ENCODE peak calls at places on chromosomes 6 and 20, in six cellular contexts. I is GOT3; K is heart left ventricle; L is activated CD4-positive, alpha-beta T cell treated with anti-CD3 and anti-CD28 coated beads, Interleukin-2, amount 50 U/mL, for 48 hours; X is NCI-H2171 treated with DMSO at 0.1 percent for 48 hours; P is upper lobe of left lung. S is an unnamed sample.

GRCh38 chr20:19211661-19212523 is 550 bp upstream of the SLC24A3 start:
- DNase-seq in I (no peak), K (peak; percentile 29), L (no peak), X (peak; percentile 77), P (peak; percentile 91), S (no peak)

GRCh38 chr6:34144581-34145160 is 1.2 kb downstream of the GRM4 start:
- DNase-seq in I (no peak), K (peak; percentile 18), L (no peak), X (no peak), P (no peak), S (no peak)

GRCh38 chr6:165573671-165574070 is 89.4 kb downstream of the PDE10A start:
- DNase-seq in I (no peak), K (peak; percentile 88), L (no peak), X (no peak), P (no peak), S (no peak)

GRCh38 chr6:7978736-7979135 is 68.1 kb upstream of the TXNDC5 start:
- DNase-seq in I (no peak), K (no peak), L (no peak), X (no peak), P (no peak), S (no peak)

GRCh38 chr6:154537486-154537885 is 27.0 kb upstream of the CNKSR3 start:
- DNase-seq in I (no peak), K (no peak), L (no peak), X (no peak), P (no peak), S (no peak)

GRCh38 chr6:35810831-35811698 is 5.9 kb downstream of the LHFPL5 start:
- DNase-seq in I (no peak), K (no peak), L (no peak), X (peak; percentile 93), P (no peak), S (no peak)

GRCh38 chr6:27593200-27593818 is 120.4 kb upstream of the ZNF184 start:
- DNase-seq in I (no peak), K (no peak), L (no peak), X (no peak), P (no peak), S (no peak)

GRCh38 chr6:166050559-166050958 is 117.1 kb downstream of the TBXT start:
- DNase-seq in I (no peak), K (no peak), L (no peak), X (no peak), P (no peak), S (no peak)

GRCh38 chr6:127902933-127903332 is 2.1 kb upstream of the THEMIS start:
- DNase-seq in I (no peak), K (no peak), L (no peak), X (peak; percentile 72), P (no peak), S (no peak)

GRCh38 chr6:160131636-160132296 is 10.2 kb downstream of the SLC22A1 start:
- DNase-seq in I (no peak), K (no peak), L (no peak), X (no peak), P (peak; percentile 42), S (no peak)

GRCh38 chr6:135325624-135326424 is 144.7 kb downstream of the MYB start:
- DNase-seq in I (no peak), K (no peak), L (no peak), X (no peak), P (no peak), S (no peak)

GRCh38 chr20:45798935-45799642 is 7.3 kb downstream of the DNTTIP1 start:
- DNase-seq in I (no peak), K (no peak), L (peak; percentile 73), X (peak; percentile 71), P (no peak), S (peak; percentile 74)

GRCh38 chr6:15475261-15475660 is 187.6 kb downstream of the DTNBP1 start:
- DNase-seq in I (no peak), K (no peak), L (no peak), X (peak; percentile 40), P (no peak), S (no peak)

GRCh38 chr20:7866279-7866678 is 74.0 kb downstream of the HAO1 start:
- DNase-seq in I (no peak), K (no peak), L (no peak), X (no peak), P (no peak), S (no peak)

GRCh38 chr6:90186637-90187361 is 109.8 kb downstream of the BACH2 start:
- DNase-seq in I (no peak), K (no peak), L (no peak), X (no peak), P (no peak), S (no peak)

GRCh38 chr6:27893059-27893835 is 18.9 kb downstream of the OR2B2 start:
- DNase-seq in I (peak; percentile 78), K (peak; percentile 72), L (peak; percentile 92), X (peak; percentile 99), P (peak; percentile 84), S (peak; percentile 95)

GRCh38 chr6:156869986-156870398 is 92.8 kb downstream of the ARID1B start:
- DNase-seq in I (no peak), K (no peak), L (no peak), X (no peak), P (no peak), S (no peak)

GRCh38 chr6:33987531-33988021 is 158.3 kb downstream of the GRM4 start:
- DNase-seq in I (no peak), K (no peak), L (no peak), X (peak; percentile 47), P (no peak), S (no peak)

GRCh38 chr20:1533059-1533458 is 24.4 kb downstream of the SIRPD start:
- DNase-seq in I (no peak), K (no peak), L (no peak), X (peak; percentile 48), P (no peak), S (no peak)

GRCh38 chr6:97160280-97160679 is 122.7 kb downstream of the MMS22L start:
- DNase-seq in I (no peak), K (no peak), L (no peak), X (no peak), P (no peak), S (no peak)

GRCh38 chr6:32196682-32197616 is 4.5 kb upstream of the GPSM3 start:
- DNase-seq in I (no peak), K (peak; percentile 67), L (no peak), X (no peak), P (peak; percentile 86), S (no peak)

GRCh38 chr6:169863149-169863525 is 111.7 kb downstream of the ERMARD start:
- DNase-seq in I (no peak), K (no peak), L (no peak), X (peak; percentile 38), P (no peak), S (no peak)

GRCh38 chr6:169454204-169454871 is 200.7 kb upstream of the THBS2 start:
- DNase-seq in I (no peak), K (no peak), L (no peak), X (no peak), P (no peak), S (no peak)

GRCh38 chr6:1986454-1987243 is 258.8 kb downstream of the GMDS start:
- DNase-seq in I (no peak), K (no peak), L (no peak), X (no peak), P (no peak), S (no peak)

GRCh38 chr20:32674362-32674789 is 635 bp upstream of the C20orf203 start:
- DNase-seq in I (no peak), K (no peak), L (peak; percentile 80), X (peak; percentile 56), P (no peak), S (peak; percentile 77)

GRCh38 chr6:157045831-157046454 is 268.8 kb downstream of the ARID1B start:
- DNase-seq in I (no peak), K (no peak), L (no peak), X (peak; percentile 60), P (no peak), S (no peak)

GRCh38 chr6:21831531-21832291 is 238.2 kb downstream of the SOX4 start:
- DNase-seq in I (no peak), K (no peak), L (no peak), X (no peak), P (no peak), S (no peak)

GRCh38 chr6:52573295-52573694 is 3.6 kb downstream of the TRAM2 start:
- DNase-seq in I (no peak), K (no peak), L (no peak), X (no peak), P (no peak), S (no peak)

GRCh38 chr6:43716099-43716498 is 28.5 kb upstream of the MRPS18A start:
- DNase-seq in I (no peak), K (no peak), L (no peak), X (peak; percentile 34), P (peak; percentile 86), S (no peak)

GRCh38 chr6:148693882-148694484 is 52.8 kb upstream of the UST start:
- DNase-seq in I (no peak), K (no peak), L (no peak), X (no peak), P (no peak), S (no peak)

GRCh38 chr6:170360476-170360875 is 53.9 kb downstream of the FAM120B start:
- DNase-seq in I (no peak), K (no peak), L (no peak), X (no peak), P (no peak), S (no peak)

GRCh38 chr6:148422085-148422484 is 79.4 kb downstream of the SASH1 start:
- DNase-seq in I (no peak), K (no peak), L (no peak), X (peak; percentile 87), P (no peak), S (no peak)

GRCh38 chr20:50776122-50776795 is 18.6 kb upstream of the BCAS4 start:
- DNase-seq in I (no peak), K (no peak), L (no peak), X (no peak), P (no peak), S (no peak)

GRCh38 chr20:5835234-5835845 is 85.1 kb downstream of the SHLD1 start:
- DNase-seq in I (no peak), K (peak; percentile 65), L (no peak), X (peak; percentile 100), P (no peak), S (no peak)

S was measured in activated CD4-positive, alpha-beta memory T cell treated with anti-CD3 and anti-CD28 coated beads, Interleukin-2, amount 10 ng/mL, durations not matched to agents 7 days and 5 days.